ENCODE peak calls at places on chromosomes 2 and 18, in eight cellular contexts. One of them, this sample, is unnamed.

GRCh38 chr2:156466739-156467405 is 30.7 kb downstream of the GPD2 start:
- DNase-seq in sigmoid colon: no peak
- DNase-seq in transverse colon: peak; percentile 54
- DNase-seq in stomach: peak; percentile 61
- DNase-seq in HepG2: no peak
- DNase-seq in GM12878: no peak
- DNase-seq in upper lobe of left lung: peak; percentile 58
- DNase-seq in K562: no peak
- DNase-seq in this sample: no peak

GRCh38 chr18:51890762-51891161 is 449.2 kb upstream of the DCC start:
- DNase-seq in K562: no peak
- DNase-seq in GM12878: no peak
- DNase-seq in HepG2: no peak
- DNase-seq in stomach: peak; percentile 73
- DNase-seq in sigmoid colon: no peak
- DNase-seq in upper lobe of left lung: peak; percentile 70
- DNase-seq in transverse colon: peak; percentile 49
- DNase-seq in this sample: no peak

GRCh38 chr2:238873841-238874240 is 26.0 kb downstream of the TWIST2 start:
- DNase-seq in HepG2: no peak
- DNase-seq in stomach: no peak
- DNase-seq in upper lobe of left lung: no peak
- DNase-seq in K562: no peak
- DNase-seq in sigmoid colon: no peak
- DNase-seq in transverse colon: no peak
- DNase-seq in GM12878: no peak
- DNase-seq in this sample: peak; percentile 67

GRCh38 chr2:23385351-23385747 is 370 bp downstream of the KLHL29 start:
- DNase-seq in upper lobe of left lung: no peak
- DNase-seq in stomach: no peak
- DNase-seq in GM12878: no peak
- DNase-seq in sigmoid colon: peak; percentile 74
- DNase-seq in K562: no peak
- DNase-seq in HepG2: no peak
- DNase-seq in transverse colon: peak; percentile 26
- DNase-seq in this sample: no peak

GRCh38 chr2:193883820-193884219 is 1689.1 kb upstream of the TMEFF2 start:
- DNase-seq in HepG2: no peak
- DNase-seq in upper lobe of left lung: no peak
- DNase-seq in transverse colon: no peak
- DNase-seq in K562: no peak
- DNase-seq in sigmoid colon: no peak
- DNase-seq in stomach: no peak
- DNase-seq in GM12878: no peak
- DNase-seq in this sample: no peak

GRCh38 chr2:132659331-132659730 is 10.7 kb downstream of the LYPD1 start:
- DNase-seq in transverse colon: no peak
- DNase-seq in upper lobe of left lung: no peak
- DNase-seq in K562: no peak
- DNase-seq in sigmoid colon: no peak
- DNase-seq in stomach: no peak
- DNase-seq in GM12878: no peak
- DNase-seq in HepG2: no peak
- DNase-seq in this sample: no peak

GRCh38 chr2:127037456-127037855 is 69.5 kb downstream of the BIN1 start:
- DNase-seq in sigmoid colon: no peak
- DNase-seq in GM12878: no peak
- DNase-seq in stomach: no peak
- DNase-seq in HepG2: no peak
- DNase-seq in K562: no peak
- DNase-seq in upper lobe of left lung: no peak
- DNase-seq in transverse colon: no peak
- DNase-seq in this sample: no peak

GRCh38 chr2:239310401-239311061 is 90.3 kb downstream of the HDAC4 start:
- DNase-seq in HepG2: no peak
- DNase-seq in upper lobe of left lung: peak; percentile 15
- DNase-seq in stomach: peak; percentile 20
- DNase-seq in transverse colon: peak; percentile 15
- DNase-seq in GM12878: no peak
- DNase-seq in sigmoid colon: peak; percentile 88
- DNase-seq in K562: no peak
- DNase-seq in this sample: peak; percentile 51

GRCh38 chr2:178282075-178282474 is 87.8 kb downstream of the OSBPL6 start:
- DNase-seq in sigmoid colon: no peak
- DNase-seq in K562: no peak
- DNase-seq in upper lobe of left lung: no peak
- DNase-seq in GM12878: no peak
- DNase-seq in HepG2: no peak
- DNase-seq in stomach: no peak
- DNase-seq in transverse colon: peak; percentile 42
- DNase-seq in this sample: no peak

GRCh38 chr2:45190481-45190880 is 181.2 kb upstream of the SIX2 start:
- DNase-seq in stomach: no peak
- DNase-seq in sigmoid colon: no peak
- DNase-seq in upper lobe of left lung: no peak
- DNase-seq in transverse colon: no peak
- DNase-seq in HepG2: peak; percentile 9
- DNase-seq in GM12878: no peak
- DNase-seq in K562: peak; percentile 36
- DNase-seq in this sample: no peak

GRCh38 chr2:221535824-221536223 is 36.3 kb downstream of the EPHA4 start:
- DNase-seq in sigmoid colon: no peak
- DNase-seq in K562: no peak
- DNase-seq in GM12878: no peak
- DNase-seq in HepG2: no peak
- DNase-seq in upper lobe of left lung: no peak
- DNase-seq in transverse colon: no peak
- DNase-seq in stomach: no peak
- DNase-seq in this sample: no peak

GRCh38 chr2:38436227-38436664 is 59.2 kb upstream of the ATL2 start:
- DNase-seq in sigmoid colon: no peak
- DNase-seq in transverse colon: no peak
- DNase-seq in stomach: no peak
- DNase-seq in HepG2: peak; percentile 90
- DNase-seq in K562: no peak
- DNase-seq in upper lobe of left lung: no peak
- DNase-seq in GM12878: no peak
- DNase-seq in this sample: no peak

GRCh38 chr2:176560296-176560695 is 291.1 kb downstream of the MTX2 start:
- DNase-seq in K562: no peak
- DNase-seq in upper lobe of left lung: no peak
- DNase-seq in sigmoid colon: no peak
- DNase-seq in GM12878: no peak
- DNase-seq in transverse colon: no peak
- DNase-seq in stomach: no peak
- DNase-seq in HepG2: no peak
- DNase-seq in this sample: no peak

GRCh38 chr2:172988728-172989127 is 86.9 kb upstream of the MAP3K20 start:
- DNase-seq in K562: no peak
- DNase-seq in transverse colon: no peak
- DNase-seq in stomach: no peak
- DNase-seq in GM12878: no peak
- DNase-seq in sigmoid colon: no peak
- DNase-seq in upper lobe of left lung: no peak
- DNase-seq in HepG2: no peak
- DNase-seq in this sample: no peak

GRCh38 chr18:58800582-58800981 is 64.1 kb upstream of the ZNF532 start:
- DNase-seq in stomach: no peak
- DNase-seq in GM12878: peak; percentile 48
- DNase-seq in sigmoid colon: no peak
- DNase-seq in upper lobe of left lung: no peak
- DNase-seq in K562: no peak
- DNase-seq in HepG2: no peak
- DNase-seq in transverse colon: no peak
- DNase-seq in this sample: no peak

GRCh38 chr2:115635440-115635839 is 1193.0 kb downstream of the DPP10 start:
- DNase-seq in transverse colon: no peak
- DNase-seq in K562: no peak
- DNase-seq in stomach: no peak
- DNase-seq in HepG2: no peak
- DNase-seq in sigmoid colon: no peak
- DNase-seq in upper lobe of left lung: no peak
- DNase-seq in GM12878: no peak
- DNase-seq in this sample: no peak

GRCh38 chr2:44700824-44701223 is 240.7 kb upstream of the SIX3 start:
- DNase-seq in GM12878: no peak
- DNase-seq in transverse colon: no peak
- DNase-seq in sigmoid colon: no peak
- DNase-seq in K562: no peak
- DNase-seq in upper lobe of left lung: no peak
- DNase-seq in HepG2: no peak
- DNase-seq in stomach: no peak
- DNase-seq in this sample: no peak

GRCh38 chr2:30565860-30566358 is 118.9 kb downstream of the LCLAT1 start:
- DNase-seq in transverse colon: no peak
- DNase-seq in GM12878: no peak
- DNase-seq in sigmoid colon: no peak
- DNase-seq in upper lobe of left lung: no peak
- DNase-seq in K562: no peak
- DNase-seq in HepG2: no peak
- DNase-seq in stomach: no peak
- DNase-seq in this sample: no peak
- TF ChIP-seq POLR2A in transverse colon: no peak
- TF ChIP-seq POLR2A in GM12878: no peak
- TF ChIP-seq POLR2A in sigmoid colon: no peak
- TF ChIP-seq POLR2A in upper lobe of left lung: no peak
- TF ChIP-seq POLR2A in K562: no peak
- TF ChIP-seq POLR2A in HepG2: no peak
- TF ChIP-seq POLR2A in stomach: no peak
- TF ChIP-seq POLR2A in this sample: no peak

DNA sequence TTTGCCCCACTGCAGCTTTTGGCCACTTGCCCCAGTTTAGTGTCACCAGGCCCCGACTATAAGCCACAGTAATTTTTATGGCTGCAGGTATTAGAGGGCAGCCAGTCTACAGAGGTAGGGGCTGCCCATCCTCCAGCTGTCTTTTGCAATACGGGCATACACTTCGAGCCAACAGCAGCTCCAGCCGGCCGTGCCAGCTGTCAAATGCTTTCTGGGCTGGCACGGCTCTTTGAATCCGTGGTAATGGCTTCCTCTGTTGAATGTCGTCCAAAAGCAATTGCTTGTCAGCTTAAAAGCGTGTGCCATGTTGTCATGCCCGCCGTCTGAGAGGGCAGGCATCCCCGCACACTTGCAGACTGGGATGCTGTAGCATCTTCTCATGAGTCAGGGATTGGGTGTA is 41.3 kb downstream of the BCL2L11 start:
- DNase-seq in GM12878: no peak
- DNase-seq in HepG2: no peak
- DNase-seq in K562: no peak
- DNase-seq in upper lobe of left lung: no peak
- DNase-seq in stomach: peak; percentile 67
- DNase-seq in sigmoid colon: no peak
- DNase-seq in transverse colon: peak; percentile 25
- DNase-seq in this sample: no peak
- TF ChIP-seq POLR2AphosphoS5 in GM12878: no peak
- TF ChIP-seq POLR2AphosphoS5 in HepG2: no peak
- TF ChIP-seq POLR2AphosphoS5 in K562: no peak
- TF ChIP-seq POLR2AphosphoS5 in upper lobe of left lung: no peak
- TF ChIP-seq POLR2AphosphoS5 in stomach: peak; percentile 20
- TF ChIP-seq POLR2AphosphoS5 in sigmoid colon: no peak
- TF ChIP-seq POLR2AphosphoS5 in transverse colon: no peak
- TF ChIP-seq POLR2AphosphoS5 in this sample: no peak

GRCh38 chr2:216665717-216666116 is 29.6 kb downstream of the IGFBP5 start:
- DNase-seq in transverse colon: no peak
- DNase-seq in GM12878: no peak
- DNase-seq in stomach: peak; percentile 37
- DNase-seq in upper lobe of left lung: no peak
- DNase-seq in sigmoid colon: no peak
- DNase-seq in K562: no peak
- DNase-seq in HepG2: peak; percentile 50
- DNase-seq in this sample: no peak

GRCh38 chr2:216663106-216663505 is 29.9 kb downstream of the IGFBP2 start:
- DNase-seq in K562: no peak
- DNase-seq in HepG2: no peak
- DNase-seq in stomach: no peak
- DNase-seq in transverse colon: no peak
- DNase-seq in sigmoid colon: no peak
- DNase-seq in upper lobe of left lung: no peak
- DNase-seq in GM12878: no peak
- DNase-seq in this sample: no peak

GRCh38 chr2:216665240-216665639 is 30.1 kb downstream of the IGFBP5 start:
- DNase-seq in sigmoid colon: no peak
- DNase-seq in stomach: peak; percentile 80
- DNase-seq in transverse colon: peak; percentile 49
- DNase-seq in upper lobe of left lung: no peak
- DNase-seq in K562: no peak
- DNase-seq in HepG2: no peak
- DNase-seq in GM12878: no peak
- DNase-seq in this sample: no peak

GRCh38 chr2:216663846-216664245 is 30.6 kb downstream of the IGFBP2 start:
- DNase-seq in stomach: no peak
- DNase-seq in GM12878: no peak
- DNase-seq in upper lobe of left lung: no peak
- DNase-seq in sigmoid colon: no peak
- DNase-seq in transverse colon: no peak
- DNase-seq in K562: no peak
- DNase-seq in HepG2: no peak
- DNase-seq in this sample: no peak

GRCh38 chr2:216664593-216665034 is 30.7 kb downstream of the IGFBP5 start:
- DNase-seq in GM12878: no peak
- DNase-seq in stomach: peak; percentile 42
- DNase-seq in sigmoid colon: no peak
- DNase-seq in transverse colon: no peak
- DNase-seq in K562: peak; percentile 73
- DNase-seq in upper lobe of left lung: no peak
- DNase-seq in HepG2: no peak
- DNase-seq in this sample: no peak
- TF ChIP-seq EP300 in GM12878: no peak
- TF ChIP-seq EP300 in stomach: no peak
- TF ChIP-seq EP300 in sigmoid colon: no peak
- TF ChIP-seq EP300 in transverse colon: no peak
- TF ChIP-seq EP300 in K562: peak; percentile 59
- TF ChIP-seq EP300 in upper lobe of left lung: no peak
- TF ChIP-seq EP300 in HepG2: no peak
- TF ChIP-seq EP300 in this sample: no peak

DNA sequence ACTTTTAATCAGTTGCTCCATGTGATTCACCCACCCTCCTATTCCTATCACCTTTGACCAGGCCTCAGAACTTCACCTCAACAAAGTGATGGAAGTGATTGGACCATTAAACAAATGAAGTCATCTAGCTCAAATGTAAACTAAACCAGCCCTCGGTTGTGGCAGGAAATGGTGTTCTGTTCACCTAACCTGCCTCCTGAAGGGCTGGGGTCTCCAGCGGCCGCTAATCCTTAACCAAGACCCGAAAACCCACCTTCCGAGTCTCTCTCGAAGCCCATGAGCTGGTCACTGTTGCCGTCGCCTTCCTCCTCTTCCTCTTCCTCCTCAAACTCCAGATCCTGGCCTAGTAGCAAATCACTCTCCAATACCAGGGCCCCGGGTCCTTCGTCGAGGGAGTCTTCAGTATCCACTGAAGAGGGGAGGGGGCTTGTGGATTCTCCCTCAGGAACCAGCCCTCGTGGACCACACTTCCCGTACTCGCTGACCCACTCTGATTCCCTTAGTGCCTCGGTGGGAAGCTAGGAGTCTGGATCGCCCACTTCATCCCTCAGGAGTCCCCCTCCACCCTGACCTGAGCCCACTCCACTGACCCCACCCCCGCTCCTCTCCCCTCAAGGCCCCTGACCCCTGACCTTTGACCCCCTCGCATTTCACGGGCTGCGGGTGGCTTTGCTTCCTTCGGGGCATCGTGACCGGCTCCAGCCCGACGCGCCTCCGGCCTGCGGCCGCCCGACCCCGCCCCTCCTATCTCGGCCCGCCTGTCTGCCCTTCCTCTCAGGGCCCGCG is 501 bp downstream of the ZNF513 start:
- DNase-seq in K562: peak; percentile 30
- DNase-seq in transverse colon: peak; percentile 73
- DNase-seq in sigmoid colon: peak; percentile 88
- DNase-seq in stomach: peak; percentile 40
- DNase-seq in upper lobe of left lung: peak; percentile 68
- DNase-seq in GM12878: no peak
- DNase-seq in HepG2: peak; percentile 81
- DNase-seq in this sample: peak; percentile 87
- TF ChIP-seq POLR2A in K562: peak; percentile 34
- TF ChIP-seq POLR2A in transverse colon: peak; percentile 73
- TF ChIP-seq POLR2A in sigmoid colon: no peak
- TF ChIP-seq POLR2A in stomach: no peak
- TF ChIP-seq POLR2A in upper lobe of left lung: no peak
- TF ChIP-seq POLR2A in GM12878: no peak
- TF ChIP-seq POLR2A in HepG2: peak; percentile 38
- TF ChIP-seq POLR2A in this sample: no peak

This sample was measured in suprapubic skin.